ENCODE peak calls at places on chromosomes 2 and 18, in five cellular contexts. Y, V, N, S and I are unnamed samples.

GRCh38 chr18:57088883-57089282 is 58.0 kb upstream of the BOD1L2 start:
- DNase-seq in Y (no peak), S (no peak), N (no peak), V (no peak), I (no peak)

GRCh38 chr18:22499421-22499820 is 81.7 kb upstream of the CTAGE1 start:
- DNase-seq in S (no peak), N (no peak), V (no peak), Y (no peak), I (no peak)

GRCh38 chr2:172284209-172284608 is 143.2 kb upstream of the ITGA6 start:
- DNase-seq in S (no peak), N (no peak), Y (no peak), V (no peak), I (no peak)

GRCh38 chr2:195456765-195457164 is 200.3 kb upstream of the SLC39A10 start:
- DNase-seq in Y (no peak), N (no peak), V (no peak), S (no peak), I (no peak)

GRCh38 chr2:42961385-42961800 is 169.0 kb upstream of the HAAO start:
- DNase-seq in V (peak; percentile 56), Y (no peak), N (no peak), S (no peak), I (no peak)

GRCh38 chr18:421236-422155 is 79.0 kb downstream of the COLEC12 start:
- DNase-seq in S (no peak), Y (peak; percentile 64), N (no peak), V (no peak), I (peak; percentile 38)

GRCh38 chr2:69221512-69221911 is 165.5 kb downstream of the GFPT1 start:
- DNase-seq in N (no peak), V (no peak), Y (no peak), S (no peak), I (no peak)

GRCh38 chr2:35503738-35504160 is 851.8 kb upstream of the CRIM1 start:
- DNase-seq in V (no peak), S (no peak), Y (no peak), N (no peak), I (no peak)

GRCh38 chr2:131145040-131145439 is 39.9 kb downstream of the PLEKHB2 start:
- DNase-seq in N (no peak), S (no peak), V (no peak), Y (no peak), I (no peak)

GRCh38 chr2:199463708-199464613 is 6.2 kb upstream of the SATB2 start:
- DNase-seq in N (no peak), V (no peak), Y (no peak), S (peak; percentile 66), I (no peak)

GRCh38 chr2:26605195-26605968 is 35.8 kb downstream of the CIB4 start:
- DNase-seq in V (peak; percentile 63), Y (peak; percentile 48), N (peak; percentile 70), S (peak; percentile 72), I (peak; percentile 89)

GRCh38 chr2:202039278-202040100 is 5.8 kb downstream of the FZD7 start:
- DNase-seq in S (no peak), Y (no peak), N (no peak), V (peak; percentile 63), I (peak; percentile 81)

GRCh38 chr2:98379311-98380202 is 33.3 kb downstream of the CNGA3 start:
- DNase-seq in N (no peak), Y (no peak), S (peak; percentile 34), V (no peak), I (no peak)

GRCh38 chr2:31334311-31335026 is 80.1 kb downstream of the XDH start:
- DNase-seq in N (no peak), Y (peak; percentile 56), V (no peak), S (peak; percentile 1), I (no peak)

GRCh38 chr2:168751104-168751768 is 51.2 kb upstream of the NOSTRIN start:
- DNase-seq in S (no peak), Y (no peak), N (no peak), V (peak; percentile 18), I (peak; percentile 60)

GRCh38 chr2:20551231-20551944 is 99.5 kb downstream of the HS1BP3 start:
- DNase-seq in S (no peak), Y (no peak), N (no peak), V (no peak), I (no peak)

GRCh38 chr18:76436342-76436741 is 58.7 kb downstream of the ZNF516 start:
- DNase-seq in Y (no peak), V (no peak), S (no peak), N (no peak), I (no peak)

GRCh38 chr2:64685430-64685829 is 31.7 kb upstream of the SERTAD2 start:
- DNase-seq in V (peak; percentile 25), Y (no peak), S (no peak), N (no peak), I (no peak)

GRCh38 chr2:239220976-239221375 is 179.8 kb downstream of the HDAC4 start:
- DNase-seq in N (no peak), V (no peak), Y (no peak), S (no peak), I (no peak)

GRCh38 chr2:190255668-190256067 is 64.0 kb downstream of the HIBCH start:
- DNase-seq in V (no peak), S (no peak), N (no peak), Y (no peak), I (no peak)

GRCh38 chr2:44429034-44429433 is 67.3 kb downstream of the CAMKMT start:
- DNase-seq in N (no peak), S (no peak), Y (peak; percentile 54), V (peak; percentile 15), I (peak; percentile 49)

DNA sequence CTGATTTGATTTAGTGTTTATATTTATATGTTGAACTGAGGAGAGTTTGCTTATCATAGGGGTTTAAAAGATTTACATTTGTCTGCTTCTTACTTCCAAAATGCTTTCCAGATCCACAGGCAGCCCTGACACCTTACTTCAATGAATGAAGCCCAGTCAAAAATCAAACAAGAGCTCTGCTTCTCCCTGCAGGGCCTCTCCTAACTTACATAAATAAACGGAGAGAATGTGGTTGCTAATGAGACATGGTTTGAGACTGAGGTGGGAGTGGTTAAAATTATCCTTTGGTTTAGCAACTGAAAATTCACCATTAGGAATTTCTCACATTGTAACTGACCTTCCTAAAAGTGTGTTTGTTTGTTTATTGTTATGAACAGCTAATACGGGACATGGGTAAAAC is 612.3 kb upstream of the FANCL start:
- DNase-seq in V (no peak), N (no peak), S (no peak), Y (no peak), I (peak; percentile 54)
- H2BK15ac ChIP-seq in V (no peak overlapping the region), N (no peak overlapping the region), S (no peak overlapping the region), Y (no peak overlapping the region), I (no peak overlapping the region)

GRCh38 chr2:16014041-16014787 is 73.9 kb downstream of the MYCN start:
- DNase-seq in S (no peak), N (no peak), Y (no peak), V (no peak), I (no peak)
- H3K4me3 ChIP-seq in S (no peak overlapping the region), N (no peak overlapping the region), Y (no peak overlapping the region), V (no peak overlapping the region), I (no peak overlapping the region)

GRCh38 chr2:141791521-141791920 is 339.3 kb downstream of the LRP1B start:
- DNase-seq in S (no peak), N (no peak), Y (no peak), V (no peak), I (no peak)

GRCh38 chr2:141796449-141796848 is 334.4 kb downstream of the LRP1B start:
- DNase-seq in S (no peak), V (no peak), N (no peak), Y (no peak), I (no peak)
- H2BK15ac ChIP-seq in S (no peak overlapping the region), V (no peak overlapping the region), N (no peak overlapping the region), Y (no peak overlapping the region), I (no peak overlapping the region)

GRCh38 chr2:41851554-41851953 is 196.3 kb upstream of the PKDCC start:
- DNase-seq in S (no peak), Y (no peak), N (no peak), V (no peak), I (no peak)
- H3K4me3 ChIP-seq in S (no peak overlapping the region), Y (no peak overlapping the region), N (no peak overlapping the region), V (no peak overlapping the region), I (no peak overlapping the region)

GRCh38 chr2:158498749-158499136 is 42.0 kb downstream of the PKP4 start:
- DNase-seq in Y (no peak), S (no peak), V (no peak), N (no peak), I (no peak)
- H2BK15ac ChIP-seq in Y (no peak overlapping the region), S (no peak overlapping the region), V (no peak overlapping the region), N (no peak overlapping the region), I (no peak overlapping the region)

GRCh38 chr2:3349211-3349693 is 28.4 kb downstream of the EIPR1 start:
- DNase-seq in Y (peak; percentile 17), N (no peak), V (no peak), S (no peak), I (no peak)
- H3K4me3 ChIP-seq in Y (no peak overlapping the region), N (peak overlapping the region; percentile 1), V (peak overlapping the region; percentile 37), S (no peak overlapping the region), I (no peak overlapping the region)

GRCh38 chr2:237691200-237691907 is 64.0 kb downstream of the LRRFIP1 start:
- DNase-seq in S (peak; percentile 99), V (peak; percentile 57), Y (no peak), N (peak; percentile 49), I (no peak)
- H2BK15ac ChIP-seq in S (no peak overlapping the region), V (peak overlapping the region; percentile 12), Y (no peak overlapping the region), N (peak overlapping the region; percentile 52), I (no peak overlapping the region)

GRCh38 chr2:227781841-227782240 is 31.8 kb upstream of the CCL20 start:
- DNase-seq in V (no peak), S (no peak), N (no peak), Y (no peak), I (no peak)

GRCh38 chr2:227785293-227785692 is 28.3 kb upstream of the CCL20 start:
- DNase-seq in N (no peak), V (no peak), Y (no peak), S (no peak), I (no peak)

GRCh38 chr2:227783404-227784138 is 30.1 kb upstream of the CCL20 start:
- DNase-seq in S (no peak), V (no peak), N (no peak), Y (no peak), I (no peak)

GRCh38 chr2:227780981-227781630 is 32.5 kb upstream of the CCL20 start:
- DNase-seq in Y (no peak), V (no peak), S (no peak), N (no peak), I (no peak)

GRCh38 chr2:227782804-227783203 is 30.8 kb upstream of the CCL20 start:
- DNase-seq in S (no peak), Y (no peak), V (no peak), N (no peak), I (no peak)
- H3K4me3 ChIP-seq in S (no peak overlapping the region), Y (no peak overlapping the region), V (no peak overlapping the region), N (no peak overlapping the region), I (no peak overlapping the region)